ENCODE peak calls at places on chromosome 9, in five cellular contexts. S is NT2/D1, P is GM23338, Q is HFFc6, O is ELR. X is an unnamed sample.

GRCh38 chr9:87263291-87263690 is 234.4 kb upstream of the DAPK1 start:
- DNase-seq in S (peak), P (peak), Q (no peak), O (no peak), X (no peak)

GRCh38 chr9:2477755-2478154 is 143.8 kb upstream of the VLDLR start:
- DNase-seq in S (no peak), P (no peak), Q (peak), O (peak), X (no peak)

GRCh38 chr9:132908635-132909034 is 29.9 kb downstream of the SPACA9 start:
- DNase-seq in S (no peak), P (no peak), Q (no peak), O (no peak), X (no peak)

GRCh38 chr9:38437193-38437823 is 13.1 kb upstream of the IGFBPL1 start:
- DNase-seq in S (no peak), P (no peak), Q (peak), O (no peak), X (no peak)

GRCh38 chr9:14935917-14936316 is 25.7 kb upstream of the FREM1 start:
- DNase-seq in S (no peak), P (no peak), Q (no peak), O (no peak), X (no peak)

GRCh38 chr9:133609311-133610098 is at the start of gene FAM163B:
- DNase-seq in S (peak), P (peak), Q (no peak), O (no peak), X (no peak)

GRCh38 chr9:6598249-6598725 is 47.2 kb downstream of the GLDC start:
- DNase-seq in S (no peak), P (no peak), Q (no peak), O (no peak), X (no peak)

GRCh38 chr9:16637218-16637617 is 233.3 kb downstream of the BNC2 start:
- DNase-seq in S (no peak), P (no peak), Q (no peak), O (no peak), X (no peak)

GRCh38 chr9:113511856-113512761 is 48.6 kb downstream of the RGS3 start:
- DNase-seq in S (no peak), P (no peak), Q (peak), O (peak), X (peak)

GRCh38 chr9:135851748-135852147 is 55.6 kb downstream of the CAMSAP1 start:
- DNase-seq in S (no peak), P (no peak), Q (no peak), O (no peak), X (no peak)

GRCh38 chr9:125983681-125984080 is 236.5 kb downstream of the PBX3 start:
- DNase-seq in S (no peak), P (no peak), Q (no peak), O (no peak), X (no peak)

GRCh38 chr9:131814714-131815113 is 74.8 kb upstream of the RAPGEF1 start:
- DNase-seq in S (no peak), P (no peak), Q (no peak), O (no peak), X (no peak)

GRCh38 chr9:37410969-37411785 is 11.3 kb upstream of the GRHPR start:
- DNase-seq in S (no peak), P (peak), Q (peak), O (peak), X (no peak)

GRCh38 chr9:5511935-5512580 is 1.7 kb downstream of the PDCD1LG2 start:
- DNase-seq in S (no peak), P (no peak), Q (no peak), O (peak), X (no peak)

GRCh38 chr9:121817476-121817875 is 166.0 kb downstream of the DAB2IP start:
- DNase-seq in S (no peak), P (no peak), Q (no peak), O (no peak), X (no peak)

GRCh38 chr9:70410368-70410767 is 4.1 kb downstream of the KLF9 start:
- DNase-seq in S (no peak), P (no peak), Q (peak), O (peak), X (peak)

GRCh38 chr9:37972346-37972745 is 68.4 kb upstream of the SLC25A51 start:
- DNase-seq in S (no peak), P (no peak), Q (peak), O (peak), X (no peak)

GRCh38 chr9:126514037-126514821 is 99.5 kb upstream of the LMX1B start:
- DNase-seq in S (peak), P (peak), Q (peak), O (peak), X (no peak)

GRCh38 chr9:98472216-98472615 is 216.8 kb upstream of the TBC1D2 start:
- DNase-seq in S (no peak), P (no peak), Q (no peak), O (no peak), X (no peak)

GRCh38 chr9:69223605-69224004 is 49.5 kb downstream of the TJP2 start:
- DNase-seq in S (peak), P (peak), Q (peak), O (peak), X (peak)

GRCh38 chr9:131423171-131423581 is 29.3 kb downstream of the PRRC2B start:
- DNase-seq in S (no peak), P (peak), Q (peak), O (peak), X (peak)

GRCh38 chr9:36036780-36037579 is at the start of gene RECK:
- DNase-seq in S (peak), P (peak), Q (peak), O (peak), X (no peak)

GRCh38 chr9:15205632-15206243 is 101.3 kb downstream of the TTC39B start:
- DNase-seq in S (no peak), P (no peak), Q (no peak), O (peak), X (no peak)

GRCh38 chr9:89734561-89734960 is 129.7 kb downstream of the GADD45G start:
- DNase-seq in S (no peak), P (no peak), Q (no peak), O (no peak), X (no peak)

GRCh38 chr9:134669556-134669955 is 28.0 kb downstream of the COL5A1 start:
- DNase-seq in S (no peak), P (no peak), Q (no peak), O (peak), X (no peak)

GRCh38 chr9:90141723-90142122 is 500.9 kb downstream of the DIRAS2 start:
- DNase-seq in S (no peak), P (peak), Q (no peak), O (peak), X (no peak)

GRCh38 chr9:129639034-129639630 is 2.8 kb downstream of the ASB6 start:
- DNase-seq in S (no peak), P (no peak), Q (no peak), O (no peak), X (no peak)

GRCh38 chr9:129560849-129561248 is 60.1 kb downstream of the C9orf50 start:
- DNase-seq in S (no peak), P (no peak), Q (no peak), O (no peak), X (no peak)

GRCh38 chr9:110975969-110976368 is 62.3 kb downstream of the LPAR1 start:
- DNase-seq in S (no peak), P (no peak), Q (no peak), O (no peak), X (no peak)

X was measured in HS-5.